ENCODE peak calls at places on chromosome 4, in seven cellular contexts. Z is dorsolateral prefrontal cortex; Q is naive thymus-derived CD4-positive, alpha-beta T cell; F is pancreas; R is stomach; U is hepatocyte; B is gastrocnemius medialis. T is an unnamed sample. For H3K27me3, the result is how much of the 10 kb centered on the place peaks cover.

GRCh38 chr4:124499266-124499665 is 213.3 kb downstream of the ANKRD50 start:
- DNase-seq in B (no peak), Q (no peak), U (no peak), Z (no peak), R (no peak), F (no peak), T (no peak)

GRCh38 chr4:189090174-189090814 is 850.4 kb upstream of the FRG1 start:
- DNase-seq in Q (no peak), B (no peak), U (peak), Z (no peak), F (no peak), R (no peak), T (peak)

GRCh38 chr4:1534076-1534872 is 128.0 kb upstream of the NKX1-1 start:
- DNase-seq in Q (no peak), B (no peak), F (no peak), U (no peak), Z (no peak), R (no peak), T (no peak)

GRCh38 chr4:10347815-10348214 is 109.4 kb downstream of the ZNF518B start:
- DNase-seq in R (no peak), B (no peak), Q (no peak), Z (no peak), F (no peak), U (no peak), T (no peak)

GRCh38 chr4:77952399-77952974 is 89.9 kb downstream of the MRPL1 start:
- DNase-seq in F (no peak), R (no peak), U (no peak), Z (no peak), B (no peak), Q (no peak), T (no peak)

GRCh38 chr4:6389426-6389825 is 83.0 kb downstream of the PPP2R2C start:
- DNase-seq in U (no peak), Z (no peak), Q (no peak), R (no peak), B (no peak), F (no peak), T (no peak)

GRCh38 chr4:176539785-176540175 is 220.0 kb downstream of the SPCS3 start:
- DNase-seq in Q (no peak), Z (no peak), F (no peak), B (no peak), U (no peak), R (no peak), T (peak)

GRCh38 chr4:78922207-78922606 is 17.0 kb downstream of the PAQR3 start:
- DNase-seq in Z (no peak), F (no peak), R (no peak), U (no peak), B (no peak), Q (no peak), T (peak)

GRCh38 chr4:52548818-52549570 is 110.1 kb downstream of the USP46 start:
- DNase-seq in Q (no peak), B (no peak), R (no peak), F (no peak), Z (no peak), U (no peak), T (peak)

GRCh38 chr4:13983189-13983790 is 355.8 kb upstream of the BOD1L1 start:
- DNase-seq in U (no peak), Z (no peak), B (no peak), Q (no peak), R (no peak), F (no peak), T (no peak)

DNA sequence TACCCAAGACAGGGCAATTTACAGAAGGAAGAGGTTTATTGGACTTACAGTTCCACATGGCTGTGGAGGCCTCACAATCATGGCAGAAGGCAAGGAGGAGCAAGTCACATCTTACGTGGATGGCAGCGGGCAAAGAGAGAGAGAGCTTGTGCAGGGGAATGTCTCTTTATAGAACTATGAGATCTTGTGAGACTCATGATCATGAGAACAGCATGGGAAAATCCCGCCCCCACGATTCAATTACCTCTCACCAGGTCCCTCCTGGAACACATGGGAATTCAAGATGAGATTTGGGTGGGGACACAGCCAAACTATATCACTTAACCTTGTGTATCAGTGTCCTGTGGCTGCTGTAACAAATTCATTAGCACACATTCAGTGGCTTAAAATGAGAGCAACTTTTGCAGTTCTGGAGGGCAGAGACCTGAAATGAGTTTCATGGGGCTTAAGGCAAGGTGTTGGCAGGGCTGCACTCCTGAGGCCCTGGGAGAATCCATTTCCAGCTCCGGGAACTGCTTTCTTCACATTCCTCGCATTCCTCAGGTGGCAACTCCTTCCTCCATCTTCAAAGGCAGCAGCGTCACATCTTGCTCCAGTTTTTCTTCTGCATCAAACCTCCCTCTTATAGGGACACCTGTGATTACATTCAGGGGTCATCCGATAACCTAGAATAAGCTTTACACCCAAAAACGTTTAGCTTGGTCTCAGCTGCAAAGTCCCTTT is 22.3 kb upstream of the NSG1 start:
- DNase-seq in F (no peak), U (no peak), Z (no peak), R (no peak), B (no peak), Q (no peak), T (no peak)
- H3K27me3 ChIP-seq in F (under half), U (under half), Z (under half), R (under half), B (under half), Q (under half), T (under half)

DNA sequence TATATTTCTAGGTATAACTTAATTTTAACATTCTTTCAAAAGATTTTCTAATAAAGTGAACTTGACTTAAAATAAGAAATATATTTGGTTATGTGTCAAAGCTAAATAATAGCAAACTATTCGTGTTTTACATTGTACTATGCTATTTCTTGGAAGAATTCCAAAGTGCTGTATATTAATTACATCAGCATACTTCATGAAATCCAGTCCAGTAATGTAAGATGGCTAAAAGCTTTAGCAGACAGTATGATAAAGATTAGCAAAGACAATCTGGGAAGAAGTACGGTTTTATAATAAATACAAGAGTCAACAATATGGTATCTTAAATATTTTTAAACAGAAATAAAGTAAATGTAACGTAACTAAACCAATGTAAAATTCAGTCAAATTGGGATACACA is 125.7 kb downstream of the FSTL5 start:
- DNase-seq in R (no peak), Q (no peak), Z (no peak), F (no peak), B (no peak), U (no peak), T (no peak)
- H3K4me3 ChIP-seq in R (no peak), Q (no peak), Z (no peak), F (no peak), B (no peak), U (no peak), T (no peak)

GRCh38 chr4:145181091-145181501 is 707 bp upstream of the OTUD4 start:
- DNase-seq in B (no peak), F (no peak), Q (no peak), U (no peak), Z (no peak), R (no peak), T (no peak)

GRCh38 chr4:145182212-145182611 is 1.8 kb upstream of the OTUD4 start:
- DNase-seq in F (no peak), R (no peak), Q (no peak), B (no peak), U (no peak), Z (no peak), T (no peak)

GRCh38 chr4:145179201-145179860 is 1.1 kb downstream of the OTUD4 start:
- DNase-seq in Z (peak), U (peak), R (peak), B (peak), Q (peak), F (peak), T (peak)

GRCh38 chr4:145178740-145179139 is 1.6 kb downstream of the OTUD4 start:
- DNase-seq in F (no peak), Q (no peak), R (no peak), Z (no peak), U (no peak), B (no peak), T (no peak)

DNA sequence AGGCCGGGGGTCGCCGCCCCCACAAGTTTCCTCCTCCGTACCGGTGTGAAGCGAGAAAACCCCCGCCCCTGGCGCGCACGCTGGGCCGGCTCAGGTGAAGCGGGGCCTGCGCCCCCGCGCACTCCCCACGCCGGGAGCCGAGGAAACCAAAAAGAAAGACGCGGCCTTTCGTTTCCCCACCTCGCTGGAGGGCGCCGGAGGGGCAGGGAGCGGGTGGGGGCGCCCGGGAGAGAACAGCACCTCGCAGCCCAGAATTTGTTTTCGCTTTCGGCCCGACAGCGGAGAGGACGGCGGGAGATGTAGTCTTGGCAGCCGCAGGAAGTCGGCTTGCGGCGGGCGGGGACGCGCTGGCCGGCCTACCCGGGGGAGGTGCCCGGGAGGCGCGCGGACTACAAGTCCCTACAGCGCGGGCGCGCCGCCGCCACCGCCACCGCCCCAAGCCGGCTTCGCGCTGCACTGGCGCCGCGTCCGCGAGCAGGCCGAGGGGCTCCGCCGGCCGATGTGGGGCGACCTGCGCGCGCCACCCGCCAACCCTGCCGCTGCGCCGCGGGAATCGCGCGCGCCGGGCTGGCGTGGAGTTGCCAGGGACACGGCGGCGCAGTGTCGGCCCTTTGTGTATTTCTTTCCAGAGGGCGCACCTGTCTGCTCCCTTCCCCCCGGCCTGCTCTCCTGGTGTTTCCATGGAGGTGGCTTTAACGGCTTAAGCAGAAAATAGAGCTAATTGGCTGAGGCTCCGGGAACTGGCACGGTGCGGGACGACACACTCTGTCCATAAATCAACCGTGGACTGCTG is at the start of gene OTUD4:
- DNase-seq in U (peak), F (peak), B (peak), R (peak), Q (peak), Z (peak), T (peak)
- H3K27me3 ChIP-seq in U (under half), F (under half), B (under half), R (under half), Q (under half), Z (under half), T (under half)

GRCh38 chr4:69716654-69717053 is 43.8 kb downstream of the SULT1B1 start:
- DNase-seq in F (no peak), R (no peak), U (no peak), B (no peak), Z (no peak), Q (no peak), T (no peak)

GRCh38 chr4:69713593-69713992 is 46.8 kb downstream of the SULT1B1 start:
- DNase-seq in F (no peak), B (no peak), Q (no peak), R (no peak), U (peak), Z (no peak), T (peak)

GRCh38 chr4:69717778-69718177 is 42.6 kb downstream of the SULT1B1 start:
- DNase-seq in F (no peak), R (no peak), Q (no peak), Z (no peak), B (no peak), U (no peak), T (no peak)

GRCh38 chr4:69714086-69714485 is 46.3 kb downstream of the SULT1B1 start:
- DNase-seq in R (no peak), Q (no peak), F (no peak), Z (no peak), B (no peak), U (no peak), T (no peak)

GRCh38 chr4:69718376-69719293 is 41.8 kb downstream of the SULT1B1 start:
- DNase-seq in R (no peak), B (no peak), Q (no peak), F (no peak), Z (no peak), U (no peak), T (peak)
- H3K4me3 ChIP-seq in R (no peak), B (no peak), Q (no peak), F (no peak), Z (no peak), U (no peak), T (no peak)

DNA sequence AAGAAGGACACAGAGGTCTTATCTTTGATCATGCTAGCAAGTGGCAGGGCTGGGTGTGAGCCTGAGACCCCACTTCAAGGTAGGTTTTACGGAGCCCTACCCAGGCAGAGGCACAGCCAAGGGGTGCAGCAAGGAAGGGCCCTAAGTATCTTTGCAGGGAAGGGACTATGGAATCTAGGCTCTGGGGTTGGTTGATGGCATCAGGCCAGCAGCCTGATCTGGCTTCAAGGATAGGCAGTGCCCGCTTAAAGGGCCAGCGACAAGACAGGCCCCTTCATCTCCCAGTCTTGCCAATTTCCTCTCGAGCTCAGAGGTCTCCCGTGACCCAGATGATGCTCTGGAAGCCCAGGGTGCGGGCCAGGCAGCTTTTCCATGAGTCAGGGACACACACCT is 5.8 kb downstream of the ABLIM2 start:
- DNase-seq in F (no peak), R (no peak), Q (no peak), Z (no peak), U (no peak), B (no peak), T (no peak)
- H3K27me3 ChIP-seq in F (under half), R (under half), Q (under half), Z (under half), U (under half), B (under half), T (under half)